ENCODE peak calls at places on chromosomes 11 and 22, in five cellular contexts. Q is head of caudate nucleus; W is endothelial cell; M is activated CD4-positive, alpha-beta T cell treated with anti-CD3 and anti-CD28 coated beads for 36 hours; A is body of pancreas. O is an unnamed sample.

GRCh38 chr22:42625416-42625815 is 10.7 kb upstream of the POLDIP3 start:
- DNase-seq in Q (no peak), W (no peak), M (no peak), A (no peak), O (peak; percentile 36)

GRCh38 chr11:6498121-6498520 is 1.0 kb downstream of the DNHD1 start:
- DNase-seq in Q (no peak), W (no peak), M (no peak), A (no peak), O (peak; percentile 83)

GRCh38 chr22:29049655-29050263 is 11.9 kb downstream of the C22orf31 start:
- DNase-seq in Q (no peak), W (no peak), M (no peak), A (no peak), O (no peak)

GRCh38 chr11:113839842-113840241 is 35.5 kb downstream of the USP28 start:
- DNase-seq in Q (no peak), W (no peak), M (no peak), A (no peak), O (no peak)

GRCh38 chr11:121443688-121444275 is 8.3 kb upstream of the SORL1 start:
- DNase-seq in Q (no peak), W (no peak), M (peak; percentile 69), A (no peak), O (no peak)

GRCh38 chr11:122707111-122707510 is 51.6 kb downstream of the UBASH3B start:
- DNase-seq in Q (no peak), W (no peak), M (no peak), A (no peak), O (peak; percentile 4)

GRCh38 chr11:72758690-72759389 is 6.6 kb upstream of the ARAP1 start:
- DNase-seq in Q (no peak), W (no peak), M (no peak), A (peak; percentile 78), O (peak; percentile 92)

GRCh38 chr11:33478111-33478573 is 221.0 kb downstream of the HIPK3 start:
- DNase-seq in Q (no peak), W (no peak), M (no peak), A (no peak), O (no peak)

GRCh38 chr11:2446590-2447252 is 1.9 kb downstream of the KCNQ1 start:
- DNase-seq in Q (no peak), W (no peak), M (peak; percentile 42), A (no peak), O (peak; percentile 84)

GRCh38 chr11:88398372-88399140 is 61.0 kb upstream of the CTSC start:
- DNase-seq in Q (no peak), W (no peak), M (no peak), A (no peak), O (peak; percentile 37)

GRCh38 chr11:124801014-124801413 is 808 bp upstream of the MSANTD2 start:
- DNase-seq in Q (no peak), W (no peak), M (peak; percentile 15), A (no peak), O (peak; percentile 52)

GRCh38 chr11:94315664-94316063 is 11.3 kb downstream of the IZUMO1R start:
- DNase-seq in Q (no peak), W (no peak), M (no peak), A (no peak), O (no peak)

GRCh38 chr22:42697542-42698013 is 23.1 kb downstream of the A4GALT start:
- DNase-seq in Q (no peak), W (no peak), M (no peak), A (peak; percentile 83), O (peak; percentile 98)

GRCh38 chr22:31647516-31647915 is 14.5 kb downstream of the PISD start:
- DNase-seq in Q (no peak), W (no peak), M (no peak), A (no peak), O (peak; percentile 58)

GRCh38 chr11:36451045-36451444 is 59.0 kb downstream of the TRAF6 start:
- DNase-seq in Q (no peak), W (no peak), M (no peak), A (no peak), O (no peak)

GRCh38 chr22:48045369-48045768 is 1282.9 kb downstream of the TBC1D22A start:
- DNase-seq in Q (no peak), W (no peak), M (no peak), A (no peak), O (no peak)